ENCODE peak calls at places on chromosome 12, in nine cellular contexts. D, W, A, G, C, K, Y, S and P are unnamed samples.

GRCh38 chr12:1528791-1529190 is 65.6 kb downstream of the FBXL14 start:
- DNase-seq in G (no peak), D (no peak), K (no peak), W (no peak), A (no peak), Y (no peak), S (no peak), C (no peak), P (no peak)

GRCh38 chr12:107329569-107330324 is 236.4 kb upstream of the CRY1 start:
- DNase-seq in Y (no peak), G (peak), C (no peak), K (no peak), A (peak), D (no peak), W (no peak), S (no peak), P (no peak)

GRCh38 chr12:73677520-73678291 is 859.9 kb upstream of the ATXN7L3B start:
- DNase-seq in W (no peak), S (no peak), K (no peak), G (no peak), Y (no peak), A (no peak), C (no peak), D (no peak), P (no peak)

GRCh38 chr12:64825143-64826011 is 930 bp downstream of the TBC1D30 start:
- DNase-seq in S (no peak), A (peak), D (no peak), C (peak), G (no peak), K (no peak), Y (no peak), W (no peak), P (peak)

GRCh38 chr12:108311605-108312004 is 27.5 kb downstream of the CMKLR1 start:
- DNase-seq in A (no peak), Y (no peak), S (no peak), D (no peak), K (no peak), G (no peak), C (no peak), W (no peak), P (no peak)

GRCh38 chr12:69897744-69898143 is 72.7 kb downstream of the MYRFL start:
- DNase-seq in C (no peak), K (peak), S (peak), A (no peak), Y (peak), D (no peak), G (peak), W (no peak), P (peak)

GRCh38 chr12:31832740-31833540 is 104.1 kb upstream of the AMN1 start:
- DNase-seq in S (no peak), A (peak), W (no peak), D (no peak), Y (no peak), K (no peak), G (no peak), C (peak), P (no peak)

GRCh38 chr12:89418228-89418910 is 66.1 kb upstream of the DUSP6 start:
- DNase-seq in A (no peak), W (no peak), D (no peak), S (no peak), Y (no peak), G (no peak), K (no peak), C (no peak), P (no peak)

GRCh38 chr12:63457857-63458256 is 210.4 kb downstream of the DPY19L2 start:
- DNase-seq in S (no peak), W (no peak), Y (no peak), D (no peak), C (no peak), A (no peak), K (no peak), G (no peak), P (no peak)

GRCh38 chr12:25829192-25829591 is 129.3 kb upstream of the RASSF8 start:
- DNase-seq in D (no peak), A (no peak), S (peak), W (no peak), K (peak), G (peak), C (no peak), Y (peak), P (no peak)

GRCh38 chr12:94500831-94501567 is 41.3 kb upstream of the CEP83 start:
- DNase-seq in S (no peak), A (no peak), C (no peak), D (no peak), G (peak), Y (no peak), W (no peak), K (no peak), P (no peak)

GRCh38 chr12:1594045-1594294 is 411 bp downstream of the FBXL14 start:
- DNase-seq in W (no peak), C (no peak), S (no peak), G (peak), K (no peak), Y (no peak), D (peak), A (peak), P (peak)

GRCh38 chr12:79016181-79016580 is 151.6 kb downstream of the SYT1 start:
- DNase-seq in W (no peak), C (no peak), S (no peak), K (no peak), G (no peak), A (no peak), D (no peak), Y (no peak), P (peak)

GRCh38 chr12:30755395-30755762 is 628 bp upstream of the CAPRIN2 start:
- DNase-seq in K (no peak), S (no peak), D (no peak), G (no peak), A (no peak), Y (no peak), W (no peak), C (no peak), P (no peak)

GRCh38 chr12:85657836-85658235 is 178.4 kb downstream of the RASSF9 start:
- DNase-seq in D (no peak), C (no peak), A (no peak), W (no peak), S (no peak), G (no peak), Y (no peak), K (no peak), P (no peak)

GRCh38 chr12:22334696-22335290 is at the start of gene ST8SIA1:
- DNase-seq in D (peak), G (peak), A (peak), C (peak), S (no peak), K (no peak), Y (peak), W (no peak), P (peak)

GRCh38 chr12:19530631-19531020 is 91.3 kb downstream of the AEBP2 start:
- DNase-seq in G (peak), A (no peak), K (no peak), W (no peak), C (no peak), Y (no peak), S (peak), D (no peak), P (no peak)

GRCh38 chr12:50961708-50962107 is 9.4 kb downstream of the HIGD1C start:
- DNase-seq in A (no peak), S (peak), K (no peak), Y (no peak), D (no peak), W (no peak), G (peak), C (no peak), P (peak)

GRCh38 chr12:122825773-122826724 is 9.2 kb upstream of the HIP1R start:
- DNase-seq in C (peak), G (peak), K (no peak), W (no peak), D (peak), Y (peak), S (no peak), A (no peak), P (peak)